ENCODE peak calls at places on chromosomes 12 and 14, in four cellular contexts. H is lower lobe of right lung; E is neuronal stem cell; Y is CD8-positive, alpha-beta memory T cell. D is an unnamed sample.

GRCh38 chr12:78431931-78432330 is 432.6 kb upstream of the SYT1 start:
- DNase-seq in Y (no peak), H (no peak), E (no peak), D (no peak)

GRCh38 chr12:7144414-7145120 is 14.4 kb downstream of the CLSTN3 start:
- DNase-seq in E (no peak), H (no peak), Y (no peak), D (no peak)

GRCh38 chr12:113164014-113164413 is 14.5 kb downstream of the CFAP73 start:
- DNase-seq in E (no peak), Y (no peak), H (no peak), D (no peak)

GRCh38 chr12:84502907-84503787 is 409.5 kb downstream of the SLC6A15 start:
- DNase-seq in H (no peak), E (peak; percentile 52), Y (no peak), D (peak; percentile 26)

GRCh38 chr12:101782544-101782855 is 43.2 kb upstream of the SYCP3 start:
- DNase-seq in E (no peak), H (no peak), Y (no peak), D (no peak)

GRCh38 chr12:96985515-96986362 is 78.7 kb downstream of the NEDD1 start:
- DNase-seq in Y (peak; percentile 9), E (no peak), H (peak; percentile 51), D (peak; percentile 56)

GRCh38 chr14:85415015-85415712 is 114.8 kb upstream of the FLRT2 start:
- DNase-seq in Y (no peak), H (no peak), E (no peak), D (peak; percentile 38)

GRCh38 chr12:120810021-120810420 is 84.4 kb downstream of the ACADS start:
- DNase-seq in H (no peak), Y (no peak), E (no peak), D (no peak)

GRCh38 chr14:98189077-98189476 is 1082.9 kb downstream of the BCL11B start:
- DNase-seq in Y (no peak), H (no peak), E (no peak), D (no peak)

GRCh38 chr12:12975322-12976077 is 23.5 kb upstream of the GPRC5D start:
- DNase-seq in E (no peak), H (no peak), Y (no peak), D (no peak)

GRCh38 chr12:63064080-63064479 is 86.9 kb downstream of the AVPR1A start:
- DNase-seq in Y (no peak), H (no peak), E (no peak), D (no peak)

GRCh38 chr12:120703311-120703942 is 6.8 kb upstream of the UNC119B start:
- DNase-seq in Y (no peak), H (peak; percentile 63), E (no peak), D (no peak)

GRCh38 chr12:76422154-76422877 is 74.1 kb upstream of the BBS10 start:
- DNase-seq in E (no peak), Y (no peak), H (no peak), D (no peak)

GRCh38 chr14:105904379-105904778 is 378.0 kb downstream of the TMEM121 start:
- DNase-seq in E (no peak), Y (no peak), H (no peak), D (no peak)

GRCh38 chr12:107091989-107092641 is 1.2 kb downstream of the CRY1 start:
- DNase-seq in Y (peak; percentile 10), H (no peak), E (peak; percentile 70), D (no peak)

GRCh38 chr12:130017571-130018449 is 114.0 kb upstream of the TMEM132D start:
- DNase-seq in E (no peak), H (no peak), Y (no peak), D (no peak)

GRCh38 chr12:33116284-33116683 is 219.7 kb upstream of the PKP2 start:
- DNase-seq in Y (no peak), H (no peak), E (no peak), D (no peak)
- H3K27ac ChIP-seq in Y (no peak overlapping the region), H (no peak overlapping the region), E (no peak overlapping the region), D (no peak overlapping the region)

GRCh38 chr14:70152081-70152480 is 36.7 kb downstream of the SLC8A3 start:
- DNase-seq in E (no peak), Y (no peak), H (no peak), D (no peak)
- H3K27me3 ChIP-seq in E (no peaks in the 10 kb centered on the region), Y (no peaks in the 10 kb centered on the region), H (peaks cover 7% of the 10 kb centered on the region), D (no peaks in the 10 kb centered on the region)

GRCh38 chr12:45974171-45974719 is 16.1 kb downstream of the SCAF11 start:
- DNase-seq in E (no peak), Y (no peak), H (no peak), D (no peak)
- H3K4me1 ChIP-seq in E (no peaks in the 10 kb centered on the region), Y (peaks cover 33% of the 10 kb centered on the region), H (peaks cover 63% of the 10 kb centered on the region), D (peaks cover 7% of the 10 kb centered on the region)

GRCh38 chr14:90517431-90517841 is 120.6 kb downstream of the CALM1 start:
- DNase-seq in Y (no peak), H (no peak), E (no peak), D (peak; percentile 56)
- H3K27ac ChIP-seq in Y (no peak overlapping the region), H (no peak overlapping the region), E (no peak overlapping the region), D (no peak overlapping the region)

DNA sequence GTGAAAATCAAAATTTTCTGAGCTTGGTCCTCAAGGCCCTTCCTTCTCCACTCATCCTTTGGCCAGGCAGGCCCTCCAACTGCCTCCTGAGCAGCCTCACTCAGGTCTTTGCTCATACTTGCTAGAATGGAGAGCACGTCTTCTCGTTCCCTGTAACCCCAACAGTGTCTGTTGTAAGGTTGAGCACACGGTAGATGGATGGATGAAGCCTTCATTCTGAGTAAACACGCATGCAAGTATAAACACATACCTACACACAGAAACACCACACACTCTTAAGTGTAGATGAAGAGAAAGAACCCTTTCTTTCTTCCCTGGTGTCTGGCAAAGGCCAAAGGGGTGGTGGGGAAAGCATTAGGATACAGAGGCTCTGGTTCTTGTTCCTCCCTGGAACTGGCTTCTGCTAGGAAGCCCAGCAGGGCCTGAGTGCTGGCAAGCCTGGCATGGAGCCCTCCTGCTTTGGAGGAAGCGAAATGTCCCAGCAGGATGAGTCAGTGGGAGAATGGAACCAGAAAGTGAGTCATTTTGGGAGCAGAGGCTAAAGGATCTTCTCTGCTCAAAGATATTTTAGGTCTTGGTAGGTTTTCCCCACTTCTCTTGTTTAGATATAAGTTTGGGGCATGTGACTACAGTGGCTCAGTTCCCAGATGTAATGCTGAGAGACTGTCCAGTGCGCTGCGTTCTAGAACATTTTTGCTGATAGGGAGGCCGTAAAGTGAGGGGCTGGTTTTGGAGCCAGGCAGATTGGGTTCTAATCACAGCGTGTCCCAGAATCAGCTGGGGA is 127.4 kb downstream of the CACNA1C start:
- DNase-seq in E (no peak), H (no peak), Y (no peak), D (peak; percentile 87)
- H3K27me3 ChIP-seq in E (no peaks in the 10 kb centered on the region), H (no peaks in the 10 kb centered on the region), Y (peaks cover 5% of the 10 kb centered on the region), D (no peaks in the 10 kb centered on the region)